ENCODE peak calls at places on chromosomes 16 and 17, in four cellular contexts. P is K562, A is HepG2, G is GM12878. L is an unnamed sample.

GRCh38 chr16:26301516-26301915 is 609.8 kb downstream of the HS3ST4 start:
- DNase-seq in G (no peak), P (no peak), A (no peak), L (no peak)

GRCh38 chr17:26775219-26775822 is 518.6 kb upstream of the WSB1 start:
- DNase-seq in P (no peak), A (no peak), G (no peak), L (no peak)

GRCh38 chr16:4924593-4925378 is 12.2 kb downstream of the PPL start:
- DNase-seq in A (peak), G (no peak), P (no peak), L (peak)

GRCh38 chr17:72592242-72592966 is 471.6 kb downstream of the SOX9 start:
- DNase-seq in P (peak), G (no peak), A (peak), L (peak)

GRCh38 chr16:31371619-31372484 is 16.9 kb downstream of the ITGAX start:
- DNase-seq in A (peak), G (no peak), P (no peak), L (no peak)

GRCh38 chr16:81784042-81784785 is 5.1 kb downstream of the PLCG2 start:
- DNase-seq in P (no peak), A (no peak), G (no peak), L (no peak)

GRCh38 chr16:89971495-89972243 is 23.1 kb downstream of the DEF8 start:
- DNase-seq in P (no peak), G (no peak), A (no peak), L (peak)

GRCh38 chr16:89721644-89722391 is 481 bp downstream of the ZNF276 start:
- DNase-seq in G (no peak), A (no peak), P (peak), L (no peak)

GRCh38 chr16:27408012-27408601 is 6.1 kb downstream of the IL21R start:
- DNase-seq in P (no peak), A (peak), G (peak), L (no peak)

GRCh38 chr16:54546481-54546880 is 259.9 kb upstream of the IRX3 start:
- DNase-seq in A (no peak), P (no peak), G (no peak), L (no peak)

GRCh38 chr16:81678326-81679095 is 100.6 kb upstream of the PLCG2 start:
- DNase-seq in G (no peak), A (no peak), P (no peak), L (no peak)

GRCh38 chr17:62161405-62162148 is 96.5 kb upstream of the MED13 start:
- DNase-seq in G (no peak), A (no peak), P (no peak), L (no peak)

GRCh38 chr17:64262422-64263260 is at the start of gene TEX2:
- DNase-seq in A (peak), P (peak), G (no peak), L (peak)

GRCh38 chr16:11972128-11972527 is 4.4 kb upstream of the SNX29 start:
- DNase-seq in G (no peak), A (peak), P (no peak), L (peak)

GRCh38 chr16:88426018-88426417 is 27.1 kb upstream of the ZFPM1 start:
- DNase-seq in A (no peak), G (no peak), P (no peak), L (no peak)

GRCh38 chr16:55539049-55539448 is 27.4 kb upstream of the CAPNS2 start:
- DNase-seq in G (no peak), A (no peak), P (no peak), L (no peak)

GRCh38 chr17:18251204-18251603 is 7.3 kb downstream of the FLII start:
- DNase-seq in G (no peak), P (no peak), A (no peak), L (no peak)

GRCh38 chr17:45850468-45850867 is 5.8 kb downstream of the SPPL2C start:
- DNase-seq in G (no peak), P (no peak), A (no peak), L (no peak)

GRCh38 chr17:81412490-81413093 is 17.3 kb downstream of the BAHCC1 start:
- DNase-seq in A (no peak), P (peak), G (no peak), L (no peak)

GRCh38 chr17:72778161-72779151 is 314.0 kb downstream of the SLC39A11 start:
- DNase-seq in P (no peak), G (no peak), A (no peak), L (no peak)

GRCh38 chr16:89143911-89144675 is 27.5 kb upstream of the CDH15 start:
- DNase-seq in A (no peak), P (no peak), G (no peak), L (no peak)

GRCh38 chr17:153851-154250 is 16.5 kb downstream of the SCGB1C2 start:
- DNase-seq in P (no peak), A (no peak), G (no peak), L (no peak)

GRCh38 chr17:58277107-58277506 is 3.6 kb downstream of the MPO start:
- DNase-seq in P (peak), A (no peak), G (no peak), L (no peak)

GRCh38 chr16:88635671-88636070 is 2.7 kb upstream of the IL17C start:
- DNase-seq in P (no peak), G (no peak), A (no peak), L (no peak)

GRCh38 chr17:58189436-58190146 is 2.9 kb upstream of the EPX start:
- DNase-seq in A (no peak), G (no peak), P (peak), L (no peak)

GRCh38 chr17:59129814-59130213 is 23.1 kb upstream of the TRIM37 start:
- DNase-seq in G (no peak), A (no peak), P (no peak), L (no peak)

GRCh38 chr17:28228986-28229729 is 89.8 kb upstream of the TMEM97 start:
- DNase-seq in A (no peak), P (peak), G (no peak), L (no peak)

GRCh38 chr17:40415390-40415789 is 2.3 kb downstream of the TOP2A start:
- DNase-seq in G (no peak), A (peak), P (no peak), L (no peak)

GRCh38 chr16:53219795-53220194 is 165.0 kb downstream of the CHD9 start:
- DNase-seq in G (no peak), P (no peak), A (no peak), L (no peak)

GRCh38 chr17:82845163-82845807 is 5.5 kb upstream of the ZNF750 start:
- DNase-seq in A (no peak), P (no peak), G (no peak), L (no peak)

GRCh38 chr17:82937411-82938371 is 97.9 kb upstream of the ZNF750 start:
- DNase-seq in P (no peak), A (no peak), G (no peak), L (peak)

GRCh38 chr16:73565263-73565662 is 517.3 kb upstream of the ZFHX3 start:
- DNase-seq in A (peak), P (no peak), G (no peak), L (no peak)

GRCh38 chr17:27529230-27529796 is 73.1 kb downstream of the KSR1 start:
- DNase-seq in G (no peak), P (peak), A (no peak), L (no peak)

GRCh38 chr16:22370038-22370541 is 4.3 kb downstream of the CDR2 start:
- DNase-seq in G (no peak), A (peak), P (no peak), L (no peak)

GRCh38 chr17:37884516-37884915 is 39.7 kb upstream of the TBC1D3K start:
- DNase-seq in P (no peak), G (peak), A (no peak), L (no peak)

GRCh38 chr16:87322833-87323726 is 5.9 kb upstream of the C16orf95 start:
- DNase-seq in G (no peak), A (no peak), P (no peak), L (no peak)

GRCh38 chr16:87326151-87326571 is 9.0 kb upstream of the C16orf95 start:
- DNase-seq in A (no peak), P (no peak), G (no peak), L (no peak)

GRCh38 chr16:87325480-87325879 is 8.3 kb upstream of the C16orf95 start:
- DNase-seq in A (no peak), G (no peak), P (no peak), L (no peak)

GRCh38 chr16:87323727-87324410 is 6.7 kb upstream of the C16orf95 start:
- DNase-seq in A (no peak), P (no peak), G (no peak), L (no peak)

GRCh38 chr16:87324411-87325275 is 7.5 kb upstream of the C16orf95 start:
- DNase-seq in A (peak), P (peak), G (no peak), L (peak)
- TF ChIP-seq CREM in A (no peak), P (no peak), G (no peak), L (no peak)

GRCh38 chr16:29315046-29315445 is 91.5 kb downstream of the NPIPB11 start:
- DNase-seq in G (no peak), A (no peak), P (no peak), L (no peak)

GRCh38 chr16:29314292-29314934 is 92.1 kb downstream of the NPIPB11 start:
- DNase-seq in G (no peak), P (no peak), A (no peak), L (no peak)

GRCh38 chr16:29313559-29313887 is 93.0 kb downstream of the NPIPB11 start:
- DNase-seq in G (no peak), P (no peak), A (no peak), L (no peak)

GRCh38 chr16:29311636-29312344 is 94.7 kb downstream of the NPIPB11 start:
- DNase-seq in A (no peak), P (no peak), G (no peak), L (no peak)

GRCh38 chr16:29312835-29313558 is 93.5 kb downstream of the NPIPB11 start:
- DNase-seq in P (no peak), G (no peak), A (no peak), L (no peak)
- TF ChIP-seq CREM in P (no peak), G (no peak), A (no peak), L (no peak)

GRCh38 chr17:30278032-30278431 is 13.7 kb downstream of the BLMH start:
- DNase-seq in G (no peak), P (no peak), A (peak), L (no peak)
- TF ChIP-seq CREM in G (no peak), P (no peak), A (no peak), L (no peak)

DNA sequence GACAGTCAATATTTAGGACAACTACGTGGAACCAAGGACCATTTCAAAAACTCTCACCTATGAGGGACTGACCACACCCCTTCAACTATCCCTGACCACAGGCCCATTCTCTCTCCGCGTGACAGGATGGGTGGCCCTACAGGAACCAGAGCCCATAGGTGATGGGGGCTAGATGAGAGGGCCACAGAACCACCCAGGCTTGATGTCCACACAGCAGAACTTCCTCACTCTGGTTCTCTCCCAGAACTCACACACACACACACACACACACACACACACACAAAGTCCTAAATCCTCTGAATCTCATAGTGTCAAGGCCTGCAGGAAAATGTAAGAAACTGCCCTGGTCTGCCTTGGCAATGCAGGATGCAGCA is 1.5 kb downstream of the ZNF319 start:
- DNase-seq in G (no peak), A (no peak), P (no peak), L (no peak)
- TF ChIP-seq CREM in G (no peak), A (no peak), P (no peak), L (no peak)

GRCh38 chr16:2478273-2478672 is 3.3 kb downstream of the TBC1D24 start:
- DNase-seq in G (no peak), A (no peak), P (no peak), L (no peak)
- TF ChIP-seq CREM in G (no peak), A (no peak), P (no peak), L (no peak)

DNA sequence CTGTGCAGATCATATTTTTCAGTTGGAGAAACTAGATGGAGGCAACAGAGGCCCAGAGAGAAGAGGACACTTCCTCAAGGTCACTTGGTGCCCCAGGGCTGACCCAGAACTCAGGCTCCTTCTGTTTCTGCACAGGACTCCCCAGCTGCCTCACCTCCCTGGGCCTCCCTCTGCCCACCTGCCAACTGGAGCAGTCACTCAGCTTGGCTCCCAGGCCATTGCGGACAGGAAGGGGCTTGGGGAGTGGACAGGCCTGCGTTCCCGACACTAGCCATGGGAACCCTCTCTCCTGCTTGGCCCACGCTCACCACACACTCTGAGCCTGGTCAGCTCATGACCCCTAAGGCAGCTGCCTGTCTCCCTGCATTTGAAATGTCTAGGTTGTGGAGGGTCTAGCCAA is 78.1 kb upstream of the BRD7 start:
- DNase-seq in P (no peak), G (no peak), A (no peak), L (no peak)
- TF ChIP-seq CREM in P (no peak), G (no peak), A (no peak), L (no peak)

GRCh38 chr17:43471801-43472200 is 12.0 kb upstream of the DHX8 start:
- DNase-seq in A (no peak), P (no peak), G (no peak), L (no peak)

GRCh38 chr17:43464046-43464445 is 19.7 kb upstream of the DHX8 start:
- DNase-seq in G (no peak), A (no peak), P (no peak), L (no peak)

GRCh38 chr17:43465049-43465448 is 18.7 kb upstream of the DHX8 start:
- DNase-seq in G (no peak), P (no peak), A (no peak), L (no peak)

GRCh38 chr17:43467981-43468541 is 15.7 kb upstream of the DHX8 start:
- DNase-seq in P (no peak), A (no peak), G (no peak), L (no peak)

GRCh38 chr17:43468746-43469544 is 14.8 kb upstream of the DHX8 start:
- DNase-seq in A (peak), G (no peak), P (no peak), L (no peak)
- TF ChIP-seq CREM in A (no peak), G (no peak), P (no peak), L (no peak)